ENCODE peak calls at places on chromosomes 2 and 18, in eight cellular contexts. One of them, this sample, is unnamed.

GRCh38 chr18:13283746-13284145 is 65.2 kb downstream of the LDLRAD4 start:
- DNase-seq in kidney epithelial cell: no peak
- DNase-seq in A549: no peak
- DNase-seq in ascending aorta: no peak
- DNase-seq in choroid plexus epithelial cell: no peak
- DNase-seq in cardiac muscle cell: no peak
- DNase-seq in transverse colon: no peak
- DNase-seq in mucosa of descending colon: no peak
- DNase-seq in this sample: no peak

GRCh38 chr2:240353086-240353798 is 82.2 kb upstream of the GPC1 start:
- DNase-seq in ascending aorta: no peak
- DNase-seq in cardiac muscle cell: no peak
- DNase-seq in mucosa of descending colon: no peak
- DNase-seq in transverse colon: no peak
- DNase-seq in A549: no peak
- DNase-seq in choroid plexus epithelial cell: no peak
- DNase-seq in kidney epithelial cell: no peak
- DNase-seq in this sample: no peak

GRCh38 chr2:142853912-142854311 is 23.6 kb upstream of the KYNU start:
- DNase-seq in A549: no peak
- DNase-seq in kidney epithelial cell: no peak
- DNase-seq in cardiac muscle cell: no peak
- DNase-seq in transverse colon: no peak
- DNase-seq in ascending aorta: no peak
- DNase-seq in mucosa of descending colon: no peak
- DNase-seq in choroid plexus epithelial cell: no peak
- DNase-seq in this sample: no peak

GRCh38 chr18:1308686-1309085 is 404.0 kb downstream of the ADCYAP1 start:
- DNase-seq in A549: no peak
- DNase-seq in mucosa of descending colon: no peak
- DNase-seq in kidney epithelial cell: no peak
- DNase-seq in choroid plexus epithelial cell: no peak
- DNase-seq in cardiac muscle cell: no peak
- DNase-seq in ascending aorta: no peak
- DNase-seq in transverse colon: no peak
- DNase-seq in this sample: no peak

GRCh38 chr2:30705056-30705455 is 102.2 kb downstream of the CAPN13 start:
- DNase-seq in cardiac muscle cell: no peak
- DNase-seq in ascending aorta: no peak
- DNase-seq in choroid plexus epithelial cell: no peak
- DNase-seq in transverse colon: no peak
- DNase-seq in mucosa of descending colon: no peak
- DNase-seq in A549: no peak
- DNase-seq in kidney epithelial cell: no peak
- DNase-seq in this sample: no peak

GRCh38 chr2:125730921-125731320 is 925.0 kb upstream of the GYPC start:
- DNase-seq in ascending aorta: no peak
- DNase-seq in mucosa of descending colon: peak
- DNase-seq in cardiac muscle cell: no peak
- DNase-seq in transverse colon: peak
- DNase-seq in choroid plexus epithelial cell: no peak
- DNase-seq in A549: no peak
- DNase-seq in kidney epithelial cell: peak
- DNase-seq in this sample: no peak

GRCh38 chr18:35282353-35282752 is 7.7 kb downstream of the ZSCAN30 start:
- DNase-seq in transverse colon: no peak
- DNase-seq in A549: no peak
- DNase-seq in cardiac muscle cell: no peak
- DNase-seq in mucosa of descending colon: no peak
- DNase-seq in kidney epithelial cell: peak
- DNase-seq in ascending aorta: no peak
- DNase-seq in choroid plexus epithelial cell: peak
- DNase-seq in this sample: peak

GRCh38 chr2:12027136-12027535 is 280.7 kb downstream of the LPIN1 start:
- DNase-seq in cardiac muscle cell: no peak
- DNase-seq in kidney epithelial cell: no peak
- DNase-seq in ascending aorta: no peak
- DNase-seq in choroid plexus epithelial cell: no peak
- DNase-seq in A549: no peak
- DNase-seq in mucosa of descending colon: no peak
- DNase-seq in transverse colon: no peak
- DNase-seq in this sample: no peak

GRCh38 chr2:238879020-238879419 is 31.1 kb downstream of the TWIST2 start:
- DNase-seq in A549: no peak
- DNase-seq in ascending aorta: no peak
- DNase-seq in kidney epithelial cell: no peak
- DNase-seq in mucosa of descending colon: no peak
- DNase-seq in transverse colon: no peak
- DNase-seq in choroid plexus epithelial cell: no peak
- DNase-seq in cardiac muscle cell: no peak
- DNase-seq in this sample: no peak

GRCh38 chr2:12192762-12193161 is 446.3 kb downstream of the LPIN1 start:
- DNase-seq in A549: no peak
- DNase-seq in transverse colon: no peak
- DNase-seq in cardiac muscle cell: no peak
- DNase-seq in kidney epithelial cell: no peak
- DNase-seq in choroid plexus epithelial cell: no peak
- DNase-seq in ascending aorta: no peak
- DNase-seq in mucosa of descending colon: no peak
- DNase-seq in this sample: no peak

GRCh38 chr2:70826696-70827330 is 6.4 kb upstream of the CLEC4F start:
- DNase-seq in kidney epithelial cell: no peak
- DNase-seq in choroid plexus epithelial cell: no peak
- DNase-seq in transverse colon: no peak
- DNase-seq in mucosa of descending colon: no peak
- DNase-seq in ascending aorta: no peak
- DNase-seq in A549: no peak
- DNase-seq in cardiac muscle cell: no peak
- DNase-seq in this sample: no peak

GRCh38 chr2:206023183-206023582 is 62.8 kb downstream of the INO80D start:
- DNase-seq in mucosa of descending colon: no peak
- DNase-seq in cardiac muscle cell: no peak
- DNase-seq in A549: no peak
- DNase-seq in kidney epithelial cell: no peak
- DNase-seq in transverse colon: no peak
- DNase-seq in choroid plexus epithelial cell: peak
- DNase-seq in ascending aorta: no peak
- DNase-seq in this sample: no peak

GRCh38 chr2:240469747-240470146 is 34.3 kb downstream of the GPC1 start:
- DNase-seq in A549: no peak
- DNase-seq in transverse colon: peak
- DNase-seq in choroid plexus epithelial cell: no peak
- DNase-seq in ascending aorta: no peak
- DNase-seq in mucosa of descending colon: no peak
- DNase-seq in cardiac muscle cell: no peak
- DNase-seq in kidney epithelial cell: no peak
- DNase-seq in this sample: no peak

GRCh38 chr2:13682878-13683277 is 949.6 kb upstream of the LRATD1 start:
- DNase-seq in cardiac muscle cell: no peak
- DNase-seq in ascending aorta: no peak
- DNase-seq in mucosa of descending colon: no peak
- DNase-seq in transverse colon: no peak
- DNase-seq in A549: no peak
- DNase-seq in kidney epithelial cell: no peak
- DNase-seq in choroid plexus epithelial cell: peak
- DNase-seq in this sample: peak

GRCh38 chr2:190418717-190419116 is 10.6 kb downstream of the MFSD6 start:
- DNase-seq in transverse colon: no peak
- DNase-seq in A549: no peak
- DNase-seq in kidney epithelial cell: no peak
- DNase-seq in cardiac muscle cell: no peak
- DNase-seq in ascending aorta: no peak
- DNase-seq in mucosa of descending colon: no peak
- DNase-seq in choroid plexus epithelial cell: no peak
- DNase-seq in this sample: no peak

GRCh38 chr2:54438271-54438670 is 17.9 kb upstream of the SPTBN1 start:
- DNase-seq in cardiac muscle cell: no peak
- DNase-seq in kidney epithelial cell: no peak
- DNase-seq in transverse colon: no peak
- DNase-seq in ascending aorta: no peak
- DNase-seq in mucosa of descending colon: no peak
- DNase-seq in A549: no peak
- DNase-seq in choroid plexus epithelial cell: peak
- DNase-seq in this sample: no peak

GRCh38 chr2:113138428-113139322 is 11.3 kb downstream of the IL1RN start:
- DNase-seq in transverse colon: no peak
- DNase-seq in mucosa of descending colon: peak
- DNase-seq in cardiac muscle cell: peak
- DNase-seq in A549: peak
- DNase-seq in choroid plexus epithelial cell: peak
- DNase-seq in kidney epithelial cell: no peak
- DNase-seq in ascending aorta: no peak
- DNase-seq in this sample: peak

GRCh38 chr2:151614606-151615306 is 119.5 kb downstream of the NEB start:
- DNase-seq in kidney epithelial cell: no peak
- DNase-seq in choroid plexus epithelial cell: no peak
- DNase-seq in cardiac muscle cell: no peak
- DNase-seq in A549: no peak
- DNase-seq in mucosa of descending colon: no peak
- DNase-seq in ascending aorta: no peak
- DNase-seq in transverse colon: no peak
- DNase-seq in this sample: no peak

DNA sequence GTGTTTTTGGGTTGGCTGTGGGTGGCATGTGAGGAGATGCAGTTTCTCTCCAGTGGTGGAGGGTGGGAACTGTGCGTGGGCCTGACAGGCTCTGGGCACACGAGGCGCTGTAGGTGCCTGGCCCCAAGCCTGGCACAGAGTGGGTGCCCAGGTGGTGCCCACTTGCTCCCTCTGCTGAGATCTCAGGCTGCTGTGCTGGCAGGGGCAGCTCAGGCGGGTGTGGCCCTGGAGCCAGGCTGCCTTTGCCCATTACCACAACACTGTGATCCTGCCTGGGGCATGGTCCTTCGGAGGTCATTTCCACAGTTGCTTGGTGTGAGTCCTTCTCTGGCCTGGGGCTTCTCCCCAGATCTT is 20.4 kb downstream of the TSHZ1 start:
- DNase-seq in choroid plexus epithelial cell: no peak
- DNase-seq in ascending aorta: no peak
- DNase-seq in kidney epithelial cell: no peak
- DNase-seq in transverse colon: no peak
- DNase-seq in cardiac muscle cell: no peak
- DNase-seq in mucosa of descending colon: no peak
- DNase-seq in A549: no peak
- DNase-seq in this sample: no peak
- TF ChIP-seq CTCF in choroid plexus epithelial cell: no peak
- TF ChIP-seq CTCF in ascending aorta: no peak
- TF ChIP-seq CTCF in kidney epithelial cell: no peak
- TF ChIP-seq CTCF in transverse colon: no peak
- TF ChIP-seq CTCF in cardiac muscle cell: no peak
- TF ChIP-seq CTCF in mucosa of descending colon: no peak
- TF ChIP-seq CTCF in A549: no peak
- TF ChIP-seq CTCF in this sample: no peak

GRCh38 chr2:153478289-153479261 is at the start of gene RPRM:
- DNase-seq in cardiac muscle cell: peak
- DNase-seq in kidney epithelial cell: peak
- DNase-seq in ascending aorta: no peak
- DNase-seq in mucosa of descending colon: peak
- DNase-seq in choroid plexus epithelial cell: peak
- DNase-seq in A549: peak
- DNase-seq in transverse colon: peak
- DNase-seq in this sample: peak
- H3K4me3 ChIP-seq in cardiac muscle cell: peak
- H3K4me3 ChIP-seq in kidney epithelial cell: peak
- H3K4me3 ChIP-seq in ascending aorta: peak
- H3K4me3 ChIP-seq in mucosa of descending colon: no peak
- H3K4me3 ChIP-seq in choroid plexus epithelial cell: peak
- H3K4me3 ChIP-seq in A549: peak
- H3K4me3 ChIP-seq in transverse colon: peak
- H3K4me3 ChIP-seq in this sample: peak

DNA sequence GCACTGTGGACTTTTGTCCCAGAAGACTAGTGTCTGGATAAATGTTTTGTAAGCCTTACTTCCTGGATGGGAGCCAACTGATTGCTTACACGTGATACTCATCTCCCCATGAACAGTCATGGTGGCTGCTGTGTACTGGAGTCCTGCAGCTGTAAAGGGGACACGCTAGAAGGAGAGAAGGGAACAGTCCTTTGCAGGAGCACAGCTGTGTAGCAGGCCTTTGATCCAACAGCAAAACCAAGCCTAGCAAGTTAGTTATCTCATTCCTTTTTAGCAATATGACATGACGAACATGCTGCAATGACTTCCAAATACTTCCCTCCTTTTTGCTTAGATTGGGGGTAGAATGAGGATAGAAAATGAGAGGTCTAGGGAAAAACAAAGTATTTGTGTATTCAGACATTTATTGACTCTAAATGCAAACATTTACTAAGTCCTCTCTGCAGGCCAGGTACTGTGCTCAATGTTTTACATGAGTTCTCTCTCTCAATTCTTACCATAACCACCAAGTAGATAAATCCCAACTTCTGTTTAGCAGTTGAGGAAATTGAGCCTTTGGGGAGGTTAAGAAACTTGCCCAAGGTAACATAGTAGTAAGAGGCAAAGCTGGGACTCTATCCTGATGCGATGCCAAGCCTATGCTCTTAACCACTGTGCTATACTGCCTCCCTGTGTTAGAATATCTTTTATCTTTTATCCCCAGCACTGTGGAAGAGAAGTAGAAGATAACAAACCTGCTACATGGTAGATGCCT is 55.4 kb upstream of the CD28 start:
- DNase-seq in mucosa of descending colon: peak
- DNase-seq in ascending aorta: no peak
- DNase-seq in transverse colon: peak
- DNase-seq in kidney epithelial cell: no peak
- DNase-seq in cardiac muscle cell: no peak
- DNase-seq in choroid plexus epithelial cell: peak
- DNase-seq in A549: peak
- DNase-seq in this sample: peak
- TF ChIP-seq CTCF in mucosa of descending colon: peak
- TF ChIP-seq CTCF in ascending aorta: peak
- TF ChIP-seq CTCF in transverse colon: peak
- TF ChIP-seq CTCF in kidney epithelial cell: peak
- TF ChIP-seq CTCF in cardiac muscle cell: peak
- TF ChIP-seq CTCF in choroid plexus epithelial cell: peak
- TF ChIP-seq CTCF in A549: peak
- TF ChIP-seq CTCF in this sample: peak

GRCh38 chr2:219250044-219250781 is 2.8 kb upstream of the TUBA4B start:
- DNase-seq in cardiac muscle cell: no peak
- DNase-seq in ascending aorta: no peak
- DNase-seq in choroid plexus epithelial cell: no peak
- DNase-seq in A549: no peak
- DNase-seq in mucosa of descending colon: no peak
- DNase-seq in kidney epithelial cell: no peak
- DNase-seq in transverse colon: no peak
- DNase-seq in this sample: no peak

GRCh38 chr2:219252570-219252899 is 508 bp upstream of the TUBA4B start:
- DNase-seq in cardiac muscle cell: no peak
- DNase-seq in mucosa of descending colon: no peak
- DNase-seq in transverse colon: no peak
- DNase-seq in choroid plexus epithelial cell: no peak
- DNase-seq in A549: peak
- DNase-seq in ascending aorta: no peak
- DNase-seq in kidney epithelial cell: no peak
- DNase-seq in this sample: no peak

GRCh38 chr2:219251656-219252055 is 1.4 kb upstream of the TUBA4B start:
- DNase-seq in cardiac muscle cell: no peak
- DNase-seq in kidney epithelial cell: no peak
- DNase-seq in transverse colon: no peak
- DNase-seq in mucosa of descending colon: no peak
- DNase-seq in choroid plexus epithelial cell: no peak
- DNase-seq in A549: no peak
- DNase-seq in ascending aorta: no peak
- DNase-seq in this sample: no peak

GRCh38 chr2:219252900-219253752 is at the start of gene TUBA4B:
- DNase-seq in kidney epithelial cell: no peak
- DNase-seq in choroid plexus epithelial cell: no peak
- DNase-seq in A549: peak
- DNase-seq in transverse colon: peak
- DNase-seq in ascending aorta: peak
- DNase-seq in cardiac muscle cell: no peak
- DNase-seq in mucosa of descending colon: peak
- DNase-seq in this sample: no peak

GRCh38 chr2:219252084-219252483 is 959 bp upstream of the TUBA4B start:
- DNase-seq in choroid plexus epithelial cell: no peak
- DNase-seq in mucosa of descending colon: no peak
- DNase-seq in ascending aorta: no peak
- DNase-seq in cardiac muscle cell: no peak
- DNase-seq in transverse colon: peak
- DNase-seq in A549: no peak
- DNase-seq in kidney epithelial cell: no peak
- DNase-seq in this sample: no peak
- H3K4me3 ChIP-seq in choroid plexus epithelial cell: no peak
- H3K4me3 ChIP-seq in mucosa of descending colon: no peak
- H3K4me3 ChIP-seq in ascending aorta: peak
- H3K4me3 ChIP-seq in cardiac muscle cell: no peak
- H3K4me3 ChIP-seq in transverse colon: no peak
- H3K4me3 ChIP-seq in A549: peak
- H3K4me3 ChIP-seq in kidney epithelial cell: peak
- H3K4me3 ChIP-seq in this sample: no peak